ENCODE peak calls at places on chromosomes 6 and 20, in nine cellular contexts. T is cardiac muscle cell; Z is naive thymus-derived CD4-positive, alpha-beta T cell; R is WERI-Rb-1; P is heart left ventricle; N is IMR-90; W is bronchial epithelial cell; Q is PC-9; F is colonic mucosa. Y is an unnamed sample. For H3K36me3, the result is how much of the 10 kb centered on the place peaks cover.

GRCh38 chr6:30678964-30679726 is 6.3 kb upstream of the DHX16 start:
- DNase-seq in N (peak), F (peak), P (peak), T (peak), W (peak), R (peak), Z (peak), Q (no peak), Y (no peak)

GRCh38 chr20:44909872-44910689 is at the start of gene PABPC1L:
- DNase-seq in R (peak), Q (peak), W (peak), N (peak), F (peak), P (peak), T (peak), Z (peak), Y (no peak)

GRCh38 chr6:3294921-3295871 is 36.4 kb downstream of the PSMG4 start:
- DNase-seq in F (no peak), N (no peak), P (no peak), Z (no peak), W (no peak), Q (no peak), T (no peak), R (peak), Y (no peak)

GRCh38 chr20:17860306-17861197 is 108.0 kb downstream of the SNX5 start:
- DNase-seq in W (no peak), F (no peak), R (no peak), Z (no peak), N (no peak), Q (no peak), P (no peak), T (no peak), Y (no peak)

GRCh38 chr20:44154521-44155001 is 32.4 kb downstream of the JPH2 start:
- DNase-seq in P (no peak), Z (no peak), T (no peak), F (no peak), W (no peak), N (no peak), R (no peak), Q (no peak), Y (no peak)

GRCh38 chr6:5305968-5306626 is 44.8 kb downstream of the FARS2 start:
- DNase-seq in R (no peak), T (no peak), Q (no peak), P (no peak), W (no peak), F (no peak), N (peak), Z (no peak), Y (no peak)

GRCh38 chr6:164021589-164022290 is 607.2 kb downstream of the QKI start:
- DNase-seq in W (no peak), P (no peak), Z (no peak), N (no peak), T (no peak), Q (no peak), R (no peak), F (no peak), Y (no peak)

GRCh38 chr6:110646951-110647910 is 168.0 kb downstream of the CDK19 start:
- DNase-seq in P (no peak), N (no peak), Z (no peak), R (no peak), F (no peak), T (no peak), Q (no peak), W (no peak), Y (no peak)

GRCh38 chr20:32031007-32031958 is 20.8 kb upstream of the HCK start:
- DNase-seq in Z (peak), Q (peak), T (peak), R (peak), N (peak), W (peak), P (peak), F (peak), Y (peak)

GRCh38 chr6:74256387-74257180 is 560.6 kb downstream of the CD109 start:
- DNase-seq in R (no peak), P (no peak), T (no peak), Z (no peak), W (no peak), Q (no peak), N (peak), F (no peak), Y (no peak)

GRCh38 chr6:166852484-166852975 is 103.8 kb downstream of the RNASET2 start:
- DNase-seq in P (no peak), T (no peak), Q (no peak), R (no peak), Z (no peak), N (no peak), F (no peak), W (no peak), Y (no peak)

GRCh38 chr6:99603421-99604160 is 3.0 kb upstream of the PRDM13 start:
- DNase-seq in N (peak), W (no peak), P (no peak), Q (no peak), T (peak), Z (no peak), F (no peak), R (peak), Y (no peak)

GRCh38 chr6:124512431-124512830 is 449.8 kb upstream of the RNF217 start:
- DNase-seq in Z (no peak), R (no peak), T (no peak), W (no peak), N (no peak), F (no peak), P (no peak), Q (no peak), Y (no peak)

GRCh38 chr20:61744691-61745396 is 320.8 kb downstream of the TAF4 start:
- DNase-seq in P (no peak), N (peak), T (no peak), Q (no peak), Z (no peak), F (no peak), R (no peak), W (peak), Y (no peak)

GRCh38 chr6:119096683-119097310 is 18.3 kb upstream of the FAM184A start:
- DNase-seq in F (no peak), R (no peak), T (no peak), W (peak), N (peak), Q (no peak), Z (peak), P (peak), Y (no peak)

GRCh38 chr6:157725836-157726235 is 97.2 kb upstream of the SNX9 start:
- DNase-seq in T (no peak), Q (no peak), N (no peak), F (no peak), P (no peak), W (no peak), R (no peak), Z (no peak), Y (no peak)

GRCh38 chr6:32191696-32192607 is 491 bp downstream of the GPSM3 start:
- DNase-seq in N (no peak), P (no peak), Z (peak), T (no peak), F (no peak), Q (no peak), R (no peak), W (no peak), Y (no peak)

GRCh38 chr20:43529051-43529450 is 21.6 kb downstream of the L3MBTL1 start:
- DNase-seq in Q (no peak), Z (no peak), R (no peak), W (no peak), P (no peak), T (no peak), F (no peak), N (no peak), Y (no peak)

GRCh38 chr20:43798591-43799149 is 71.9 kb upstream of the GTSF1L start:
- DNase-seq in P (no peak), R (no peak), F (no peak), W (no peak), Q (no peak), Z (no peak), T (no peak), N (no peak), Y (no peak)

GRCh38 chr6:19587238-19587942 is 249.8 kb upstream of the ID4 start:
- DNase-seq in N (no peak), F (no peak), R (no peak), P (no peak), Z (no peak), W (no peak), Q (no peak), T (no peak), Y (no peak)

GRCh38 chr6:108946695-108947094 is 98.5 kb downstream of the ARMC2 start:
- DNase-seq in Z (no peak), R (no peak), N (peak), Q (no peak), F (no peak), P (no peak), W (no peak), T (no peak), Y (no peak)

GRCh38 chr6:43035495-43036194 is 14.2 kb downstream of the RRP36 start:
- DNase-seq in N (no peak), Z (no peak), Q (no peak), T (no peak), R (no peak), F (no peak), W (no peak), P (peak), Y (no peak)

GRCh38 chr6:154161689-154162088 is 122.6 kb downstream of the OPRM1 start:
- DNase-seq in F (no peak), T (no peak), W (no peak), Z (no peak), Q (no peak), R (no peak), N (no peak), P (no peak), Y (no peak)

GRCh38 chr6:52529311-52529710 is 47.5 kb downstream of the TRAM2 start:
- DNase-seq in Q (no peak), W (no peak), P (no peak), N (no peak), F (no peak), R (no peak), Z (no peak), T (no peak), Y (no peak)

GRCh38 chr6:150072201-150072600 is 3.3 kb upstream of the ULBP3 start:
- DNase-seq in P (no peak), N (peak), Z (no peak), W (peak), R (no peak), Q (peak), F (peak), T (no peak), Y (no peak)

GRCh38 chr20:19791887-19792286 is 33.8 kb downstream of the RIN2 start:
- DNase-seq in N (no peak), Z (no peak), P (no peak), F (no peak), T (no peak), R (no peak), Q (no peak), W (no peak), Y (no peak)

GRCh38 chr20:63943007-63943807 is 13.0 kb downstream of the UCKL1 start:
- DNase-seq in Q (no peak), P (no peak), R (no peak), T (no peak), N (no peak), W (no peak), F (no peak), Z (no peak), Y (no peak)
- H3K36me3 ChIP-seq in Q (under half), P (half or more), R (under half), T (under half), N (half or more), W (under half), F (under half), Z (half or more), Y (under half)

DNA sequence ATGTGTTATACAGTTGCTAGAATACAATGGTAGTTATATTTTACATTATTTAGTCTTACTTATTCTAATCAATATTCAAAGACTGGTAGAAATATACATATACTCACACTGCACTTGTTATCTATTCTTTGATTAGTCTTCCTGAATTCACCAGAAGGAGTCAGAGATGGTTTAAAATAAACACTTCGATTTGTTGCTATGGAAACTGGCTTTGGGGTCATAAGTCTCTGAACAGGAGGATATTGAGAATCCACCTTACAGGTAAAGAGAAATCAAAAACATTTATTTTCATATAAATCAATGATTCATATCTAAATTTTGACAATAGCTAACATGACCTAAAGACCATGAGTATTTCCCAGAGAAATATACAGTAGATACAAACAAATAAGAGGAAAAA is 41.6 kb downstream of the NUP153 start:
- DNase-seq in Z (no peak), R (no peak), N (no peak), P (no peak), T (no peak), Q (no peak), F (no peak), W (no peak), Y (no peak)
- H3K36me3 ChIP-seq in Z (half or more), R (half or more), N (under half), P (half or more), T (half or more), Q (half or more), F (under half), W (under half), Y (under half)

DNA sequence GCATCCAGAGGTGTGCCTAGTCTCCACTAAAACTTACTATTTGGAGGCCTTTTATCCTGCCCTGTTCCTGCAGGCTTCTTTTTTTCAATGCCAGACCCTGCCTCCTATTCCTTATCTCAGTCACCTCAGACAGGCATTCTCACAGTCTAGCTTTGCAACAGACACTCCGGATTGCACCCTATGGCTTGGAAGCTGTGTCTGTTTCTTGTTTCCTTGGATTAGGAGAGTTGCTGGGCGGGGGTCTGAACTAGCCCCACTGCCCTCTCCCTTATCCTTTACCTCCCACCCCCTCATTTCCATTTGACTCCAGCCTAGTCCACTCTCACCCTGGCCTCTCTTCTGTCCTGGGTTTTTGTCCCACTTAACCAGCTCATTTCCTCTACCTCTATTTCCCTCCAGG is 228.1 kb upstream of the CITED2 start:
- DNase-seq in P (no peak), N (no peak), Z (no peak), F (no peak), T (peak), Q (no peak), R (no peak), W (no peak), Y (no peak)
- H3K36me3 ChIP-seq in P (under half), N (under half), Z (under half), F (under half), T (under half), Q (under half), R (under half), W (under half), Y (under half)

GRCh38 chr20:10169752-10170151 is 48.9 kb upstream of the SNAP25 start:
- DNase-seq in F (no peak), Q (no peak), T (no peak), W (no peak), P (no peak), N (no peak), R (no peak), Z (no peak), Y (no peak)
- H3K36me3 ChIP-seq in F (under half), Q (under half), T (under half), W (under half), P (under half), N (under half), R (under half), Z (under half), Y (under half)

Y was measured in Panc1.